ENCODE peak calls at places on chromosomes 3 and 15, in nine cellular contexts. W is GM03348; K is activated effector memory CD4-positive, alpha-beta T cell treated with Interleukin-2 at 50 U/mL for 16 hours; F is NCI-H2081 treated with DMSO at 0.1 percent for 48 hours; E is AG10803; Q is OCI-M1; O is activated T-helper 1 cell treated with anti-CD3 and anti-CD28 coated beads, Interleukin-2, amount 50 U/mL, for 16 hours; D is neural progenitor cell; I is RWPE1. B is an unnamed sample.

GRCh38 chr3:37766797-37767776 is 94.6 kb upstream of the CTDSPL start:
- DNase-seq in W (no peak), K (no peak), F (no peak), E (peak; percentile 9), Q (no peak), O (no peak), D (no peak), I (no peak), B (no peak)

GRCh38 chr15:72230197-72231065 is 559 bp downstream of the PKM start:
- DNase-seq in W (peak; percentile 93), K (peak; percentile 43), F (peak; percentile 69), E (peak; percentile 92), Q (peak; percentile 82), O (no peak), D (peak; percentile 91), I (peak; percentile 74), B (peak; percentile 95)

GRCh38 chr3:159560214-159561004 is 428.2 kb upstream of the IL12A start:
- DNase-seq in W (no peak), K (no peak), F (no peak), E (no peak), Q (no peak), O (no peak), D (peak; percentile 49), I (no peak), B (no peak)

GRCh38 chr3:136973352-136973751 is 15.6 kb downstream of the IL20RB start:
- DNase-seq in W (no peak), K (no peak), F (no peak), E (no peak), Q (no peak), O (no peak), D (no peak), I (no peak), B (no peak)

GRCh38 chr3:196057663-196058356 is 24.1 kb downstream of the TFRC start:
- DNase-seq in W (no peak), K (no peak), F (no peak), E (no peak), Q (no peak), O (no peak), D (no peak), I (no peak), B (no peak)

GRCh38 chr3:38283810-38284775 is 2.0 kb downstream of the SLC22A14 start:
- DNase-seq in W (peak; percentile 85), K (no peak), F (no peak), E (peak; percentile 94), Q (no peak), O (no peak), D (no peak), I (no peak), B (peak; percentile 47)

GRCh38 chr3:142680710-142681109 is 43.1 kb upstream of the TRPC1 start:
- DNase-seq in W (no peak), K (no peak), F (no peak), E (no peak), Q (no peak), O (no peak), D (no peak), I (peak; percentile 20), B (no peak)

GRCh38 chr3:62261121-62261520 is 112.2 kb downstream of the FEZF2 start:
- DNase-seq in W (no peak), K (no peak), F (no peak), E (no peak), Q (no peak), O (no peak), D (no peak), I (peak; percentile 42), B (no peak)

GRCh38 chr3:172673210-172673679 is 37.6 kb downstream of the NCEH1 start:
- DNase-seq in W (peak; percentile 65), K (peak; percentile 12), F (peak; percentile 66), E (peak; percentile 79), Q (peak; percentile 79), O (no peak), D (peak; percentile 82), I (peak; percentile 49), B (peak; percentile 79)

GRCh38 chr15:65910341-65910740 is 41.0 kb downstream of the RAB11A start:
- DNase-seq in W (no peak), K (no peak), F (no peak), E (no peak), Q (no peak), O (no peak), D (no peak), I (no peak), B (no peak)

GRCh38 chr15:81049835-81050234 is 49.1 kb downstream of the TLNRD1 start:
- DNase-seq in W (no peak), K (no peak), F (no peak), E (no peak), Q (no peak), O (no peak), D (no peak), I (no peak), B (no peak)

GRCh38 chr15:42759093-42759492 is 22.2 kb upstream of the CDAN1 start:
- DNase-seq in W (no peak), K (no peak), F (no peak), E (no peak), Q (no peak), O (no peak), D (no peak), I (no peak), B (no peak)

GRCh38 chr15:45714501-45715488 is 80.0 kb downstream of the SQOR start:
- DNase-seq in W (peak; percentile 49), K (no peak), F (peak; percentile 21), E (peak; percentile 54), Q (peak; percentile 68), O (no peak), D (peak; percentile 84), I (peak; percentile 41), B (peak; percentile 71)

GRCh38 chr3:102162251-102162650 is 272.6 kb upstream of the ZPLD1 start:
- DNase-seq in W (no peak), K (no peak), F (no peak), E (no peak), Q (no peak), O (no peak), D (no peak), I (no peak), B (no peak)

GRCh38 chr3:183085634-183086390 is 13.5 kb downstream of the MCCC1 start:
- DNase-seq in W (no peak), K (no peak), F (no peak), E (peak; percentile 28), Q (peak; percentile 8), O (no peak), D (peak; percentile 78), I (no peak), B (no peak)

GRCh38 chr3:150921207-150921606 is 16.0 kb upstream of the MINDY4B start:
- DNase-seq in W (no peak), K (no peak), F (no peak), E (no peak), Q (no peak), O (no peak), D (no peak), I (no peak), B (no peak)

GRCh38 chr3:163953526-163953925 is 1124.8 kb downstream of the SI start:
- DNase-seq in W (no peak), K (no peak), F (no peak), E (no peak), Q (no peak), O (no peak), D (no peak), I (no peak), B (no peak)

GRCh38 chr15:87746333-87746732 is 510.2 kb downstream of the NTRK3 start:
- DNase-seq in W (no peak), K (no peak), F (no peak), E (no peak), Q (no peak), O (no peak), D (no peak), I (no peak), B (peak; percentile 42)

GRCh38 chr3:55621648-55622047 is 134.5 kb upstream of the WNT5A start:
- DNase-seq in W (no peak), K (no peak), F (no peak), E (no peak), Q (no peak), O (no peak), D (no peak), I (no peak), B (no peak)

GRCh38 chr15:90851945-90852344 is 16.4 kb upstream of the FURIN start:
- DNase-seq in W (no peak), K (no peak), F (no peak), E (no peak), Q (no peak), O (no peak), D (no peak), I (no peak), B (no peak)

GRCh38 chr3:109927161-109927560 is 589.8 kb upstream of the DPPA4 start:
- DNase-seq in W (peak; percentile 84), K (no peak), F (no peak), E (peak; percentile 92), Q (peak; percentile 15), O (no peak), D (no peak), I (peak; percentile 92), B (peak; percentile 86)

GRCh38 chr3:9091811-9092210 is 128.5 kb upstream of the RAD18 start:
- DNase-seq in W (peak; percentile 27), K (no peak), F (no peak), E (no peak), Q (no peak), O (no peak), D (no peak), I (no peak), B (no peak)

GRCh38 chr3:4850928-4851265 is 128.3 kb upstream of the BHLHE40 start:
- DNase-seq in W (no peak), K (no peak), F (no peak), E (no peak), Q (no peak), O (no peak), D (no peak), I (no peak), B (no peak)

GRCh38 chr15:63236272-63236671 is 41.1 kb upstream of the APH1B start:
- DNase-seq in W (no peak), K (no peak), F (no peak), E (peak; percentile 56), Q (no peak), O (no peak), D (no peak), I (peak; percentile 52), B (peak; percentile 53)

B was measured in fibroblast of villous mesenchyme.